ENCODE peak calls at places on chromosomes 7 and 10, in ten cellular contexts. B is CD8-positive, alpha-beta T cell; E is fibroblast of lung; Z is PC-3; A is CD8-positive, alpha-beta memory T cell; K is Panc1; Q is thoracic aorta; W is neuronal stem cell; I is heart right ventricle; H is tibial artery. R is an unnamed sample.

GRCh38 chr7:44393238-44394111 is 68.1 kb upstream of the CAMK2B start:
- DNase-seq in B (no peak), E (no peak), Z (no peak), A (no peak), K (no peak), Q (no peak), W (no peak), I (no peak), H (peak; percentile 32), R (no peak)

GRCh38 chr7:31083205-31083801 is 31.2 kb downstream of the ADCYAP1R1 start:
- DNase-seq in B (no peak), E (no peak), Z (no peak), A (no peak), K (no peak), Q (no peak), W (no peak), I (no peak), H (no peak), R (no peak)

GRCh38 chr10:59091239-59091638 is 85.2 kb upstream of the PHYHIPL start:
- DNase-seq in B (no peak), E (no peak), Z (no peak), A (no peak), K (no peak), Q (no peak), W (peak; percentile 20), I (no peak), H (no peak), R (no peak)

GRCh38 chr7:6172331-6173295 is 99.8 kb downstream of the CYTH3 start:
- DNase-seq in B (no peak), E (peak; percentile 8), Z (peak; percentile 39), A (no peak), K (no peak), Q (no peak), W (no peak), I (no peak), H (no peak), R (no peak)

GRCh38 chr7:27103489-27104226 is 1.2 kb upstream of the HOXA2 start:
- DNase-seq in B (no peak), E (peak; percentile 47), Z (no peak), A (no peak), K (no peak), Q (no peak), W (no peak), I (no peak), H (no peak), R (no peak)

GRCh38 chr10:88385601-88386203 is 197.4 kb downstream of the RNLS start:
- DNase-seq in B (peak; percentile 17), E (peak; percentile 12), Z (no peak), A (peak; percentile 18), K (no peak), Q (no peak), W (no peak), I (no peak), H (peak; percentile 66), R (peak; percentile 1)

GRCh38 chr7:134787720-134788119 is 8.3 kb downstream of the CALD1 start:
- DNase-seq in B (no peak), E (no peak), Z (no peak), A (no peak), K (no peak), Q (no peak), W (no peak), I (no peak), H (no peak), R (no peak)

GRCh38 chr7:118286131-118286530 is 61.6 kb downstream of the ANKRD7 start:
- DNase-seq in B (no peak), E (no peak), Z (no peak), A (no peak), K (no peak), Q (no peak), W (no peak), I (no peak), H (no peak), R (no peak)

GRCh38 chr10:78301481-78301880 is 267.8 kb downstream of the RPS24 start:
- DNase-seq in B (no peak), E (no peak), Z (no peak), A (no peak), K (no peak), Q (no peak), W (no peak), I (no peak), H (no peak), R (no peak)

GRCh38 chr7:155808551-155809331 is 3.5 kb downstream of the SHH start:
- DNase-seq in B (no peak), E (no peak), Z (peak; percentile 14), A (no peak), K (no peak), Q (no peak), W (no peak), I (no peak), H (no peak), R (no peak)

GRCh38 chr7:84629216-84629615 is 434.6 kb upstream of the SEMA3A start:
- DNase-seq in B (no peak), E (no peak), Z (peak; percentile 21), A (no peak), K (no peak), Q (no peak), W (no peak), I (no peak), H (no peak), R (no peak)

GRCh38 chr7:70178787-70179186 is 580.5 kb downstream of the AUTS2 start:
- DNase-seq in B (no peak), E (peak; percentile 77), Z (peak; percentile 6), A (no peak), K (no peak), Q (no peak), W (no peak), I (no peak), H (no peak), R (no peak)

GRCh38 chr7:36084485-36085091 is 68.5 kb upstream of the EEPD1 start:
- DNase-seq in B (no peak), E (peak; percentile 77), Z (peak; percentile 55), A (no peak), K (no peak), Q (no peak), W (peak; percentile 14), I (peak; percentile 32), H (peak; percentile 63), R (peak; percentile 13)

GRCh38 chr10:18681366-18681765 is 22.1 kb downstream of the ARL5B start:
- DNase-seq in B (no peak), E (peak; percentile 51), Z (peak; percentile 14), A (no peak), K (no peak), Q (no peak), W (no peak), I (no peak), H (no peak), R (no peak)

GRCh38 chr10:112269266-112269665 is 13.9 kb upstream of the TECTB start:
- DNase-seq in B (no peak), E (peak; percentile 18), Z (no peak), A (no peak), K (no peak), Q (no peak), W (no peak), I (no peak), H (no peak), R (no peak)

GRCh38 chr10:48693206-48693605 is 8.5 kb downstream of the WDFY4 start:
- DNase-seq in B (no peak), E (no peak), Z (no peak), A (no peak), K (no peak), Q (no peak), W (no peak), I (no peak), H (no peak), R (no peak)
- H3K27ac ChIP-seq in B (no peak overlapping the region), E (no peak overlapping the region), Z (no peak overlapping the region), A (no peak overlapping the region), K (no peak overlapping the region), Q (no peak overlapping the region), W (no peak overlapping the region), I (no peak overlapping the region), H (no peak overlapping the region), R (no peak overlapping the region)

DNA sequence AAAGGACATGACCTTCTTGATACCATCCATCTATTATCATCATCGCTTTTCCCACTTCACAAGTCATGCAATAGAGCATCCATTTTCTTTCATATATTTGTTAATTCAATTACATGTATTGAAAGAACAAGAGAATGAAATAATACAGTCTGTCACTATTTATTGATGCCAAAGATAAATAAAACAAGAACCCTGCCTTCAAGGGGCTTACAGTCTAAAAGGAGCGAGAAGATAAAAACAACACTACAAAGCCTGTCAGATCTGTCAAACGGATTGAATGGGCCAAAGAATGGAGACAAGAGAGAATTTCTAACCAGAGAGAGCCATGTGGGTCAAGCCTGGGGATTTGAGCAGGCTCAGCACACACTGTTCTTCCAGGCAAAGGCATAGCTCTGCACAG is 15.9 kb downstream of the CPA5 start:
- DNase-seq in B (no peak), E (no peak), Z (no peak), A (no peak), K (no peak), Q (no peak), W (no peak), I (no peak), H (no peak), R (no peak)
- H3K4me1 ChIP-seq in B (peaks cover 2% of the 10 kb centered on the region), E (peaks cover 17% of the 10 kb centered on the region), Z (peaks cover 47% of the 10 kb centered on the region), A (no peaks in the 10 kb centered on the region), K (peaks cover 12% of the 10 kb centered on the region), Q (peaks cover 47% of the 10 kb centered on the region), W (peaks cover 15% of the 10 kb centered on the region), I (peaks cover 17% of the 10 kb centered on the region), H (peaks cover 30% of the 10 kb centered on the region), R (peaks cover 61% of the 10 kb centered on the region)

DNA sequence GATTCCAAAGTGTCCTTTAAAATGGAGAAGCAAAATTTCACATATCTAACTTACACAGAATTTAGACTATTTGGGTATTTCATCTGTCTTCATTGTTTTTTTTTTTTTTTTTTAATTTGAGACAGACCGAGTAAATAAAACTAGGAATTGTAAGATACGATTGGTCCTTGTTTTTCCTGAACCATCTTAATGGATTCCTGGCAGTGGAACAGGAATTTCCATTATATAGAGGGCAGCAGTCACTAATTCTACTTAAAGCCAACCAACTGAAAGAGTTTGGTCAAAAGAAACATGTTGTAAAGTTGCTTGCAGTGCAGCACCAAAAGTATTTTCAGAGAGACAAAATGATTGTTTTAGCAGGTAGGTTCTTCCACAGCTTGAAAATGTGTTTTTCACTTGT is 72.5 kb upstream of the HGF start:
- DNase-seq in B (no peak), E (no peak), Z (no peak), A (no peak), K (no peak), Q (no peak), W (no peak), I (no peak), H (no peak), R (no peak)
- H3K27me3 ChIP-seq in B (no peaks in the 10 kb centered on the region), E (no peaks in the 10 kb centered on the region), Z (no peaks in the 10 kb centered on the region), A (no peaks in the 10 kb centered on the region), K (no peaks in the 10 kb centered on the region), Q (no peaks in the 10 kb centered on the region), W (no peaks in the 10 kb centered on the region), I (no peaks in the 10 kb centered on the region), H (no peaks in the 10 kb centered on the region), R (no peaks in the 10 kb centered on the region)

GRCh38 chr10:103614511-103615158 is 121.1 kb downstream of the NEURL1 start:
- DNase-seq in B (no peak), E (no peak), Z (no peak), A (no peak), K (no peak), Q (no peak), W (no peak), I (peak; percentile 41), H (no peak), R (no peak)
- H3K27ac ChIP-seq in B (no peak overlapping the region), E (peak overlapping the region; percentile 81), Z (no peak overlapping the region), A (no peak overlapping the region), K (no peak overlapping the region), Q (no peak overlapping the region), W (no peak overlapping the region), I (no peak overlapping the region), H (peak overlapping the region; percentile 1), R (no peak overlapping the region)

GRCh38 chr10:30026080-30026479 is 33.3 kb downstream of the JCAD start:
- DNase-seq in B (no peak), E (no peak), Z (no peak), A (no peak), K (no peak), Q (no peak), W (no peak), I (no peak), H (no peak), R (no peak)
- H3K4me1 ChIP-seq in B (peaks cover 37% of the 10 kb centered on the region), E (no peaks in the 10 kb centered on the region), Z (no peaks in the 10 kb centered on the region), A (peaks cover 38% of the 10 kb centered on the region), K (no peaks in the 10 kb centered on the region), Q (peaks cover 34% of the 10 kb centered on the region), W (no peaks in the 10 kb centered on the region), I (peaks cover 56% of the 10 kb centered on the region), H (peaks cover 11% of the 10 kb centered on the region), R (no peaks in the 10 kb centered on the region)